ENCODE peak calls at places on chromosomes 13 and 19, in four cellular contexts. One of them, this sample, is unnamed.

GRCh38 chr19:49646586-49646985 is 4.6 kb downstream of the SCAF1 start:
- DNase-seq in neural progenitor cell: no peak
- DNase-seq in astrocyte: no peak
- DNase-seq in mesendoderm: no peak
- DNase-seq in this sample: no peak

GRCh38 chr19:7106711-7107657 is 37.5 kb downstream of the ZNF557 start:
- DNase-seq in neural progenitor cell: no peak
- DNase-seq in astrocyte: no peak
- DNase-seq in mesendoderm: no peak
- DNase-seq in this sample: no peak

GRCh38 chr19:5113101-5113557 is 144.2 kb downstream of the KDM4B start:
- DNase-seq in neural progenitor cell: no peak
- DNase-seq in astrocyte: peak
- DNase-seq in mesendoderm: peak
- DNase-seq in this sample: no peak

GRCh38 chr19:33486936-33487793 is 34.4 kb downstream of the PEPD start:
- DNase-seq in neural progenitor cell: no peak
- DNase-seq in astrocyte: no peak
- DNase-seq in mesendoderm: no peak
- DNase-seq in this sample: no peak

GRCh38 chr13:19157461-19157860 is 24.2 kb downstream of the TUBA3C start:
- DNase-seq in neural progenitor cell: no peak
- DNase-seq in astrocyte: no peak
- DNase-seq in mesendoderm: no peak
- DNase-seq in this sample: no peak

GRCh38 chr13:30685320-30685859 is 50.0 kb upstream of the ALOX5AP start:
- DNase-seq in neural progenitor cell: no peak
- DNase-seq in astrocyte: no peak
- DNase-seq in mesendoderm: no peak
- DNase-seq in this sample: peak

GRCh38 chr13:64910061-64910460 is 2320.1 kb downstream of the PCDH9 start:
- DNase-seq in neural progenitor cell: no peak
- DNase-seq in astrocyte: no peak
- DNase-seq in mesendoderm: no peak
- DNase-seq in this sample: no peak

GRCh38 chr13:50126378-50127016 is 111.3 kb downstream of the KCNRG start:
- DNase-seq in neural progenitor cell: peak
- DNase-seq in astrocyte: no peak
- DNase-seq in mesendoderm: peak
- DNase-seq in this sample: peak

GRCh38 chr13:75489502-75490263 is 7.7 kb upstream of the TBC1D4 start:
- DNase-seq in neural progenitor cell: no peak
- DNase-seq in astrocyte: peak
- DNase-seq in mesendoderm: no peak
- DNase-seq in this sample: peak

GRCh38 chr13:50081106-50081898 is 66.1 kb downstream of the KCNRG start:
- DNase-seq in neural progenitor cell: peak
- DNase-seq in astrocyte: no peak
- DNase-seq in mesendoderm: peak
- DNase-seq in this sample: peak

GRCh38 chr19:45553464-45553863 is 31.1 kb downstream of the OPA3 start:
- DNase-seq in neural progenitor cell: peak
- DNase-seq in astrocyte: no peak
- DNase-seq in mesendoderm: peak
- DNase-seq in this sample: peak

GRCh38 chr13:105196052-105196451 is 1339.4 kb downstream of the EFNB2 start:
- DNase-seq in neural progenitor cell: no peak
- DNase-seq in astrocyte: peak
- DNase-seq in mesendoderm: peak
- DNase-seq in this sample: peak

GRCh38 chr19:7986321-7987083 is 18.9 kb downstream of the ELAVL1 start:
- DNase-seq in neural progenitor cell: no peak
- DNase-seq in astrocyte: peak
- DNase-seq in mesendoderm: no peak
- DNase-seq in this sample: no peak

GRCh38 chr19:35120492-35120891 is 4.9 kb downstream of the FXYD3 start:
- DNase-seq in neural progenitor cell: no peak
- DNase-seq in astrocyte: peak
- DNase-seq in mesendoderm: no peak
- DNase-seq in this sample: no peak

GRCh38 chr19:13842294-13843103 is 34.4 kb upstream of the NANOS3 start:
- DNase-seq in neural progenitor cell: peak
- DNase-seq in astrocyte: no peak
- DNase-seq in mesendoderm: peak
- DNase-seq in this sample: peak

GRCh38 chr19:1000095-1000494 is at the start of gene GRIN3B:
- DNase-seq in neural progenitor cell: peak
- DNase-seq in astrocyte: no peak
- DNase-seq in mesendoderm: peak
- DNase-seq in this sample: peak

GRCh38 chr19:33194884-33195710 is 967 bp downstream of the LRP3 start:
- DNase-seq in neural progenitor cell: peak
- DNase-seq in astrocyte: no peak
- DNase-seq in mesendoderm: peak
- DNase-seq in this sample: peak

GRCh38 chr19:459724-460511 is 915 bp downstream of the SHC2 start:
- DNase-seq in neural progenitor cell: peak
- DNase-seq in astrocyte: peak
- DNase-seq in mesendoderm: peak
- DNase-seq in this sample: peak

GRCh38 chr13:102591988-102592781 is 4.6 kb upstream of the TPP2 start:
- DNase-seq in neural progenitor cell: peak
- DNase-seq in astrocyte: peak
- DNase-seq in mesendoderm: peak
- DNase-seq in this sample: peak

GRCh38 chr19:57302020-57302465 is 18.2 kb upstream of the ZNF543 start:
- DNase-seq in neural progenitor cell: no peak
- DNase-seq in astrocyte: peak
- DNase-seq in mesendoderm: peak
- DNase-seq in this sample: peak

GRCh38 chr13:80499536-80500280 is 158.8 kb upstream of the SPRY2 start:
- DNase-seq in neural progenitor cell: no peak
- DNase-seq in astrocyte: no peak
- DNase-seq in mesendoderm: no peak
- DNase-seq in this sample: no peak

GRCh38 chr13:80497007-80497406 is 156.1 kb upstream of the SPRY2 start:
- DNase-seq in neural progenitor cell: no peak
- DNase-seq in astrocyte: no peak
- DNase-seq in mesendoderm: no peak
- DNase-seq in this sample: no peak

GRCh38 chr13:80498433-80498832 is 157.5 kb upstream of the SPRY2 start:
- DNase-seq in neural progenitor cell: no peak
- DNase-seq in astrocyte: no peak
- DNase-seq in mesendoderm: no peak
- DNase-seq in this sample: no peak

GRCh38 chr13:80497978-80498377 is 157.1 kb upstream of the SPRY2 start:
- DNase-seq in neural progenitor cell: no peak
- DNase-seq in astrocyte: no peak
- DNase-seq in mesendoderm: no peak
- DNase-seq in this sample: no peak

DNA sequence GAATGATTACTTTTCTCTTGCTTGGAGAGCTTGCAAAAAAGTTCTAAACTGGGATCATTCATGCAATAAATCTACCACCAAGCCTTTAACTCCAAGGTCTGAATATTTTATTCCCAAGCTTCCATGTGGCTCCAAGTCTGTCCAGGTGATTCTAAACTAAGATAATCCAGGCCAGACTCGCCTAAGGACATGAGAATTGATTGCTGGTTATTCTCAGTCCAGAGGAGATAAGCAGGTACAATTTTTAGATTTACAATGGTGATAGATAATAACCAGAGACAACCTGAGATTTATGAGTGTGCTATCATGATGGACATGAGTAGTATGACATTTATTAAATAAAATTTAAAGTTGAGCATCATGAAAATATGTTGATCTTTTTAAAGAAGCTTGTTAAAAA is 156.5 kb upstream of the SPRY2 start:
- DNase-seq in neural progenitor cell: no peak
- DNase-seq in astrocyte: no peak
- DNase-seq in mesendoderm: no peak
- DNase-seq in this sample: no peak
- H3K27ac ChIP-seq in neural progenitor cell: no peak
- H3K27ac ChIP-seq in astrocyte: no peak
- H3K27ac ChIP-seq in mesendoderm: no peak
- H3K27ac ChIP-seq in this sample: no peak

GRCh38 chr13:20159646-20160345 is 1.1 kb downstream of the GJA3 start:
- DNase-seq in neural progenitor cell: peak
- DNase-seq in astrocyte: peak
- DNase-seq in mesendoderm: no peak
- DNase-seq in this sample: no peak
- H3K4me2 ChIP-seq in neural progenitor cell: peak
- H3K4me2 ChIP-seq in astrocyte: peak
- H3K4me2 ChIP-seq in mesendoderm: no peak
- H3K4me2 ChIP-seq in this sample: peak

GRCh38 chr19:10618846-10619245 is 6.5 kb upstream of the SLC44A2 start:
- DNase-seq in neural progenitor cell: no peak
- DNase-seq in astrocyte: no peak
- DNase-seq in mesendoderm: no peak
- DNase-seq in this sample: no peak

GRCh38 chr19:10612515-10613119 is 12.7 kb upstream of the SLC44A2 start:
- DNase-seq in neural progenitor cell: no peak
- DNase-seq in astrocyte: peak
- DNase-seq in mesendoderm: no peak
- DNase-seq in this sample: no peak

GRCh38 chr19:10617409-10618121 is 7.8 kb upstream of the SLC44A2 start:
- DNase-seq in neural progenitor cell: no peak
- DNase-seq in astrocyte: peak
- DNase-seq in mesendoderm: no peak
- DNase-seq in this sample: peak

GRCh38 chr19:10611907-10612306 is 13.4 kb upstream of the SLC44A2 start:
- DNase-seq in neural progenitor cell: no peak
- DNase-seq in astrocyte: no peak
- DNase-seq in mesendoderm: no peak
- DNase-seq in this sample: no peak

DNA sequence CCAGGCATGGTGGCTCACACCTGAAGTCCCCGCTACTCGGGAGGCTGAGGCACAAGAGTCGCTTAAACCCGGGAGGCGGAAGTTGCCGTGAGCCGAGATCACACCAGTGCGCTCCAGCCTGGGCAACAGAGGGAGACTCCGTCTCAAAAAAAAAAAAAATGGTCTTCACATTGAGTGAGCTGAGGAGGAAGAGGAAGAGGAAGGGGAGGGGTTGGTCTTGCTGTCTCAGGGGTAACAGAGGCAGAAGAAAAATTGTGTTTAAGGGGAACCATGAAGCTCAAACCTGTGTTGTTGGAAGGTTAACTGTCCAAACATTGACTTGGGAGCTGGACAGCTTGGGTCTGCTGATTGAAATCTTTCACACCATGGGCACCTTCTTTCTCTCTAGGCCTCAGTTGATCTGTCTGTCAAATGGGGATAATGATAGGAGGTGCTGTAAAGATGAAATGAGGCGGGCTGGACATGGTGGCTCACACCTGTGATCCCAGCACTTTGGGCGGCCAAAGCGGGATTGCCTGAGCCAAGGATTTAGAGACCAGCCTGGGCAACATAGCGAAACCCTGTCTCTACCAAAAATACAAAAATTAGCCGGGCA is 9.8 kb upstream of the SLC44A2 start:
- DNase-seq in neural progenitor cell: no peak
- DNase-seq in astrocyte: no peak
- DNase-seq in mesendoderm: no peak
- DNase-seq in this sample: no peak
- H3K27ac ChIP-seq in neural progenitor cell: no peak
- H3K27ac ChIP-seq in astrocyte: no peak
- H3K27ac ChIP-seq in mesendoderm: no peak
- H3K27ac ChIP-seq in this sample: no peak

DNA sequence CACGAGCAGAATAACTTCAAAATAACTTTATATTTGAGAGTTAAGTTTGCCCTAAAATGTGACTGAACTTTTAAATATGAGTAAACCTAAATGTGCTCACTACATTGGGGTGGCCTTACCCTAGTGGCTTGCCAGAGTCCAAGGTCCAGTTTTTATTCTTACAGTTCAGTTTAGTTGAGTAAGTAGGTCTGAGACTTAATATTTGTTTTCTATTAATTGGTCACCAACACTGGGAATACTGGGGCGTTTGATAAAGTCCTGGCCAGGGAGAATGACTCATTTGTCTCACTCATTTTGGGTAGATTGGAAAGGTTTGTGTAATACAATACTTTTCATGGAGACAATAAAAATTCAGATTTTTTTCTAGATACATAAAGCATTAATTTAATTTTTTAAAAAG is 127.8 kb upstream of the SPATA13 start:
- DNase-seq in neural progenitor cell: no peak
- DNase-seq in astrocyte: peak
- DNase-seq in mesendoderm: no peak
- DNase-seq in this sample: no peak
- H3K4me2 ChIP-seq in neural progenitor cell: no peak
- H3K4me2 ChIP-seq in astrocyte: no peak
- H3K4me2 ChIP-seq in mesendoderm: no peak
- H3K4me2 ChIP-seq in this sample: peak

GRCh38 chr19:27974082-27974513 is 1238.9 kb downstream of the UQCRFS1 start:
- DNase-seq in neural progenitor cell: peak
- DNase-seq in astrocyte: peak
- DNase-seq in mesendoderm: peak
- DNase-seq in this sample: peak

GRCh38 chr19:27975419-27976005 is 1237.4 kb downstream of the UQCRFS1 start:
- DNase-seq in neural progenitor cell: no peak
- DNase-seq in astrocyte: no peak
- DNase-seq in mesendoderm: no peak
- DNase-seq in this sample: no peak

GRCh38 chr19:27972291-27973040 is 1240.5 kb downstream of the UQCRFS1 start:
- DNase-seq in neural progenitor cell: no peak
- DNase-seq in astrocyte: peak
- DNase-seq in mesendoderm: peak
- DNase-seq in this sample: peak

GRCh38 chr19:27971071-27971470 is 1241.9 kb downstream of the UQCRFS1 start:
- DNase-seq in neural progenitor cell: peak
- DNase-seq in astrocyte: peak
- DNase-seq in mesendoderm: peak
- DNase-seq in this sample: peak

GRCh38 chr19:27971869-27972268 is 1241.1 kb downstream of the UQCRFS1 start:
- DNase-seq in neural progenitor cell: no peak
- DNase-seq in astrocyte: no peak
- DNase-seq in mesendoderm: no peak
- DNase-seq in this sample: no peak
- H3K27ac ChIP-seq in neural progenitor cell: no peak
- H3K27ac ChIP-seq in astrocyte: peak
- H3K27ac ChIP-seq in mesendoderm: peak
- H3K27ac ChIP-seq in this sample: peak

GRCh38 chr19:40445945-40446784 is 2.0 kb upstream of the SERTAD3 start:
- DNase-seq in neural progenitor cell: peak
- DNase-seq in astrocyte: no peak
- DNase-seq in mesendoderm: peak
- DNase-seq in this sample: peak
- H3K4me2 ChIP-seq in neural progenitor cell: peak
- H3K4me2 ChIP-seq in astrocyte: no peak
- H3K4me2 ChIP-seq in mesendoderm: no peak
- H3K4me2 ChIP-seq in this sample: peak

This sample was measured in hepatocyte.